ENCODE peak calls at places on chromosomes 4 and X, in seven cellular contexts. N is nephron progenitor cell, G is activated T-cell treated with anti-CD3 and anti-CD28 coated beads for 48 hours, J is gastrocnemius medialis, Z is AG09309, D is stromal cell of bone marrow, O is D341Med. B is an unnamed sample.

GRCh38 chr4:113627321-113627720 is 134.2 kb downstream of the CAMK2D start:
- DNase-seq in N (no peak), G (no peak), J (no peak), Z (no peak), D (no peak), O (no peak), B (no peak)

GRCh38 chr4:15920723-15921591 is 17.6 kb downstream of the FGFBP1 start:
- DNase-seq in N (no peak), G (no peak), J (no peak), Z (peak), D (peak), O (no peak), B (peak)

GRCh38 chr4:52051615-52052474 is 741 bp downstream of the SPATA18 start:
- DNase-seq in N (peak), G (no peak), J (peak), Z (peak), D (peak), O (peak), B (peak)

GRCh38 chr4:156635046-156635445 is 336.6 kb downstream of the PDGFC start:
- DNase-seq in N (no peak), G (no peak), J (no peak), Z (no peak), D (no peak), O (no peak), B (no peak)

GRCh38 chr4:148822572-148823418 is 380.6 kb upstream of the NR3C2 start:
- DNase-seq in N (no peak), G (no peak), J (no peak), Z (no peak), D (no peak), O (no peak), B (no peak)

GRCh38 chrX:69321006-69321655 is 155.9 kb upstream of the PJA1 start:
- DNase-seq in N (no peak), G (no peak), J (no peak), Z (no peak), D (no peak), O (no peak), B (no peak)

GRCh38 chr4:95761871-95762270 is 78.0 kb upstream of the PDHA2 start:
- DNase-seq in N (no peak), G (no peak), J (no peak), Z (no peak), D (no peak), O (no peak), B (no peak)

GRCh38 chrX:68498508-68499379 is at the start of gene YIPF6:
- DNase-seq in N (peak), G (peak), J (peak), Z (no peak), D (peak), O (peak), B (no peak)

GRCh38 chr4:141636771-141637460 is 533 bp downstream of the IL15 start:
- DNase-seq in N (peak), G (peak), J (peak), Z (no peak), D (no peak), O (peak), B (no peak)

GRCh38 chr4:128384765-128385164 is 97.2 kb upstream of the PGRMC2 start:
- DNase-seq in N (no peak), G (no peak), J (no peak), Z (no peak), D (no peak), O (no peak), B (no peak)

GRCh38 chr4:57023104-57023503 is 44.4 kb downstream of the POLR2B start:
- DNase-seq in N (no peak), G (no peak), J (no peak), Z (peak), D (peak), O (no peak), B (peak)

GRCh38 chr4:68271851-68272756 is 26.6 kb upstream of the TMPRSS11B start:
- DNase-seq in N (no peak), G (no peak), J (no peak), Z (peak), D (peak), O (peak), B (peak)

GRCh38 chr4:168711197-168712120 is 214.6 kb downstream of the PALLD start:
- DNase-seq in N (peak), G (no peak), J (no peak), Z (peak), D (peak), O (no peak), B (no peak)

GRCh38 chr4:2712261-2712842 is 43.8 kb downstream of the TNIP2 start:
- DNase-seq in N (no peak), G (no peak), J (no peak), Z (no peak), D (no peak), O (no peak), B (no peak)

GRCh38 chr4:15882675-15883086 is 55.9 kb downstream of the FGFBP1 start:
- DNase-seq in N (peak), G (peak), J (peak), Z (peak), D (peak), O (peak), B (peak)

GRCh38 chrX:542179-542578 is 88.4 kb upstream of the SHOX start:
- DNase-seq in N (no peak), G (no peak), J (no peak), Z (no peak), D (no peak), O (no peak), B (no peak)

GRCh38 chr4:78542373-78542772 is 9.2 kb upstream of the ANXA3 start:
- DNase-seq in N (no peak), G (no peak), J (no peak), Z (no peak), D (peak), O (no peak), B (no peak)

GRCh38 chrX:41705042-41705441 is 16.3 kb downstream of the GPR34 start:
- DNase-seq in N (no peak), G (no peak), J (no peak), Z (no peak), D (no peak), O (no peak), B (no peak)

GRCh38 chr4:65007841-65008439 is 598.7 kb upstream of the TECRL start:
- DNase-seq in N (peak), G (no peak), J (no peak), Z (peak), D (peak), O (peak), B (peak)

GRCh38 chr4:91746551-91746950 is 557.2 kb upstream of the GRID2 start:
- DNase-seq in N (no peak), G (no peak), J (no peak), Z (no peak), D (no peak), O (no peak), B (no peak)

GRCh38 chrX:2928127-2928582 is 984 bp downstream of the ARSD start:
- DNase-seq in N (peak), G (no peak), J (peak), Z (no peak), D (peak), O (no peak), B (no peak)

GRCh38 chr4:72568959-72569718 is at the start of gene ADAMTS3:
- DNase-seq in N (peak), G (peak), J (peak), Z (no peak), D (no peak), O (peak), B (peak)

GRCh38 chr4:108620933-108621905 is 843 bp downstream of the RPL34 start:
- DNase-seq in N (no peak), G (no peak), J (no peak), Z (no peak), D (no peak), O (no peak), B (no peak)

GRCh38 chr4:168536448-168536847 is 39.6 kb downstream of the PALLD start:
- DNase-seq in N (no peak), G (no peak), J (no peak), Z (no peak), D (no peak), O (no peak), B (no peak)

GRCh38 chr4:83862471-83862870 is 326.6 kb downstream of the GPAT3 start:
- DNase-seq in N (no peak), G (no peak), J (no peak), Z (no peak), D (no peak), O (no peak), B (no peak)